ENCODE peak calls at places on chromosomes 12 and 14, in nine cellular contexts. D is CD8-positive, alpha-beta T cell; K is heart right ventricle; J is GM12865; Q is sigmoid colon; Y is heart left ventricle; Z is WERI-Rb-1; T is astrocyte of the cerebellum; E is AG10803. C is an unnamed sample.

GRCh38 chr14:61813101-61813596 is 50.9 kb downstream of the SNAPC1 start:
- DNase-seq in D (no peak), K (no peak), J (no peak), Q (no peak), Y (no peak), Z (no peak), T (no peak), E (no peak), C (no peak)

GRCh38 chr14:40004871-40005503 is 572.8 kb upstream of the FBXO33 start:
- DNase-seq in D (no peak), K (no peak), J (no peak), Q (no peak), Y (no peak), Z (no peak), T (no peak), E (no peak), C (no peak)

GRCh38 chr12:47797432-47797831 is 22.3 kb downstream of the HDAC7 start:
- DNase-seq in D (no peak), K (no peak), J (peak; percentile 70), Q (no peak), Y (no peak), Z (no peak), T (no peak), E (no peak), C (no peak)

GRCh38 chr12:26723379-26724308 is 109.3 kb downstream of the ITPR2 start:
- DNase-seq in D (no peak), K (no peak), J (no peak), Q (no peak), Y (peak; percentile 33), Z (no peak), T (peak; percentile 70), E (peak; percentile 58), C (no peak)

GRCh38 chr14:61418749-61419148 is 97.4 kb downstream of the PRKCH start:
- DNase-seq in D (no peak), K (no peak), J (no peak), Q (no peak), Y (no peak), Z (no peak), T (peak; percentile 5), E (no peak), C (no peak)

GRCh38 chr12:72075401-72075800 is 136.8 kb downstream of the TPH2 start:
- DNase-seq in D (no peak), K (no peak), J (no peak), Q (no peak), Y (no peak), Z (peak; percentile 80), T (no peak), E (no peak), C (no peak)

GRCh38 chr12:120496353-120497340 is 734 bp downstream of the DYNLL1 start:
- DNase-seq in D (peak; percentile 44), K (peak; percentile 71), J (peak; percentile 58), Q (peak; percentile 84), Y (peak; percentile 76), Z (peak; percentile 55), T (no peak), E (peak; percentile 38), C (peak; percentile 38)

GRCh38 chr14:33932526-33933292 is 18.2 kb downstream of the EGLN3 start:
- DNase-seq in D (no peak), K (no peak), J (no peak), Q (no peak), Y (peak; percentile 61), Z (peak; percentile 23), T (peak; percentile 51), E (no peak), C (no peak)

GRCh38 chr12:64820593-64820992 is 3.9 kb upstream of the TBC1D30 start:
- DNase-seq in D (no peak), K (no peak), J (no peak), Q (no peak), Y (no peak), Z (no peak), T (no peak), E (no peak), C (no peak)

GRCh38 chr12:122880155-122880605 is 15.7 kb downstream of the VPS37B start:
- DNase-seq in D (no peak), K (no peak), J (no peak), Q (no peak), Y (no peak), Z (no peak), T (no peak), E (no peak), C (no peak)

GRCh38 chr14:20578325-20578724 is 9.5 kb downstream of the RNASE11 start:
- DNase-seq in D (no peak), K (no peak), J (no peak), Q (no peak), Y (no peak), Z (no peak), T (no peak), E (no peak), C (no peak)

GRCh38 chr14:21486640-21487087 is 9.7 kb downstream of the TOX4 start:
- DNase-seq in D (no peak), K (no peak), J (no peak), Q (no peak), Y (no peak), Z (no peak), T (peak; percentile 59), E (peak; percentile 94), C (no peak)

GRCh38 chr12:58008658-58009057 is 67.3 kb downstream of the ATP23 start:
- DNase-seq in D (no peak), K (no peak), J (no peak), Q (no peak), Y (no peak), Z (no peak), T (no peak), E (no peak), C (no peak)

GRCh38 chr14:20138520-20138919 is at the start of gene OR4N5:
- DNase-seq in D (no peak), K (no peak), J (no peak), Q (no peak), Y (no peak), Z (no peak), T (no peak), E (no peak), C (no peak)

DNA sequence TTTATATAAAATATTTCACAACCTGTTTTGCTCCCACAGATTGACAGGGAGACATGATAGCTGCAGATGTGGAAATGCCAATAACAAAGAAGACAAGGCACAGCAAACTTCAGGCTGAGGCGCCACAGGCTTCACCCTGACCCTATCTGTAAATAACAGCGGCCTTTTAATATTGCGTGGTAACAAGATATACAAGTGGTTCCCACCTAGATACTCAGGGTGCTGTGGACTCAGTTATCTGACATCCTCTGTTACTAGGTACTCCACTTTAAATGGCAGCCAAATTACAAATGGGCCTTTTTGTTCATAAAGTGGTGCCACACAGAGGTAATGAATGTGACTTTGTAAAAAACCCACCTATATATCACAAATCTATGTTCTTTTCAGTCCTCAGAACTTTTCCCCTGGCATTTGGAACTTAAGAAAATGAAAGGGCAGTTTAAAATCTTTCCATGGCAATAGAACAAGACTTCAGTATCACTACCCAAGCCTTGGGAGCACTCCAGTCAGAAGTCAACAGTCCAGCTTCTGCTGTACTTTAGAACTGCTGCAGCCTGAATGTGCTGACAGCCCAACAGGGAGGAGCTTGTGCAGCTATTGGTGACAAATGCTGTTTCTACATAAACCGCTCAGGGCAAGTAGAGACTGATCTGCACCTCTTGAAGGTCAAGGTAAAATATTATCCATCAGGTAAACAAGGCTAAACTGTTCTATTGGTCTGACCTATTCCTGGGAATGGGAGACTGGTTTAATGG is 86.2 kb upstream of the DCD start:
- DNase-seq in D (no peak), K (no peak), J (no peak), Q (no peak), Y (peak; percentile 44), Z (no peak), T (no peak), E (no peak), C (no peak)
- TF ChIP-seq CTCF in D (no peak), K (no peak), J (no peak), Q (no peak), Y (no peak), Z (no peak), T (no peak), E (no peak), C (no peak)

GRCh38 chr12:117473856-117474255 is 112.4 kb upstream of the NOS1 start:
- DNase-seq in D (no peak), K (no peak), J (no peak), Q (no peak), Y (no peak), Z (no peak), T (no peak), E (no peak), C (no peak)

GRCh38 chr12:117468016-117468415 is 106.6 kb upstream of the NOS1 start:
- DNase-seq in D (no peak), K (no peak), J (no peak), Q (no peak), Y (no peak), Z (no peak), T (no peak), E (no peak), C (no peak)

GRCh38 chr12:117472983-117473382 is 111.6 kb upstream of the NOS1 start:
- DNase-seq in D (no peak), K (no peak), J (no peak), Q (no peak), Y (no peak), Z (peak; percentile 45), T (no peak), E (no peak), C (peak; percentile 45)

GRCh38 chr12:117469883-117470483 is 108.6 kb upstream of the NOS1 start:
- DNase-seq in D (no peak), K (no peak), J (no peak), Q (no peak), Y (no peak), Z (no peak), T (no peak), E (no peak), C (no peak)

DNA sequence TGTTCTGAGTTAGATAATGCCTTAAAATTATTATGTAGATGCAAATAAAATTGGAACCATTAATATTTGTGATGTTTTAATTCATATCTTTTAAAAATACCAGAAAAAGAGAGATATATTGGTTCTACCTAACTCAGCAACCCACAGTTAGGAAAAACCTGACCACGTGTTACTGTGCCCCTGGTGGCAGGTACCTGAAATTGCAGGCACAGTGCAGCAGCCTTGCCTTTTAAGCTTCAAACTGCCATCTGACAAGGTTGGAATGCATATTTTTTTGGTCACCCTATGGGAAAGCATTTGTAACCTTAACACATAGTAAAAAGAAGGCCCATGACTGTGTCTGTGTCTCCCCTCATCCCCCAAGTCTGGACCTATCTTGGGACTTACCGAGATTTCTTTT is 109.4 kb upstream of the NOS1 start:
- DNase-seq in D (no peak), K (no peak), J (peak; percentile 8), Q (no peak), Y (no peak), Z (no peak), T (no peak), E (no peak), C (no peak)
- TF ChIP-seq CTCF in D (no peak), K (peak; percentile 35), J (peak; percentile 45), Q (no peak), Y (no peak), Z (peak; percentile 62), T (peak; percentile 25), E (peak; percentile 36), C (peak; percentile 58)

GRCh38 chr14:35261774-35262173 is 30.4 kb upstream of the PSMA6 start:
- DNase-seq in D (no peak), K (no peak), J (peak; percentile 23), Q (no peak), Y (no peak), Z (no peak), T (no peak), E (peak; percentile 30), C (no peak)
- TF ChIP-seq CTCF in D (no peak), K (peak; percentile 34), J (no peak), Q (peak; percentile 30), Y (peak; percentile 32), Z (no peak), T (no peak), E (peak; percentile 25), C (no peak)

GRCh38 chr12:131572626-131573025 is 138.3 kb upstream of the SFSWAP start:
- DNase-seq in D (no peak), K (no peak), J (no peak), Q (no peak), Y (no peak), Z (no peak), T (no peak), E (no peak), C (no peak)
- TF ChIP-seq CTCF in D (no peak), K (no peak), J (no peak), Q (no peak), Y (no peak), Z (no peak), T (no peak), E (no peak), C (no peak)